ENCODE peak calls at places on chromosome 13, in four cellular contexts. R, B, F and K are unnamed samples.

GRCh38 chr13:45184693-45185092 is 16.2 kb downstream of the KCTD4 start:
- DNase-seq in R (no peak), B (no peak), F (no peak), K (no peak)

GRCh38 chr13:34321986-34322385 is 504.0 kb downstream of the RFC3 start:
- DNase-seq in R (no peak), B (no peak), F (no peak), K (no peak)

GRCh38 chr13:28440774-28441532 is 54.0 kb downstream of the FLT1 start:
- DNase-seq in R (no peak), B (no peak), F (no peak), K (no peak)

GRCh38 chr13:113142876-113143275 is 15.6 kb upstream of the PROZ start:
- DNase-seq in R (no peak), B (no peak), F (no peak), K (no peak)

GRCh38 chr13:113853518-113854237 is 10.2 kb downstream of the GAS6 start:
- DNase-seq in R (no peak), B (no peak), F (no peak), K (peak; percentile 43)

GRCh38 chr13:25920277-25920676 is 131.5 kb downstream of the SHISA2 start:
- DNase-seq in R (no peak), B (no peak), F (no peak), K (no peak)

GRCh38 chr13:99196466-99197256 is 4.0 kb upstream of the UBAC2 start:
- DNase-seq in R (no peak), B (no peak), F (no peak), K (no peak)

GRCh38 chr13:94703721-94704314 is 8.5 kb downstream of the SOX21 start:
- DNase-seq in R (peak; percentile 28), B (no peak), F (no peak), K (peak; percentile 57)

GRCh38 chr13:49546559-49546958 is 38.8 kb downstream of the RCBTB1 start:
- DNase-seq in R (no peak), B (no peak), F (no peak), K (no peak)

GRCh38 chr13:99426426-99426825 is 74.8 kb upstream of the TM9SF2 start:
- DNase-seq in R (no peak), B (no peak), F (no peak), K (no peak)

GRCh38 chr13:102721800-102722231 is 27.0 kb upstream of the METTL21C start:
- DNase-seq in R (no peak), B (no peak), F (no peak), K (no peak)

GRCh38 chr13:99347911-99348451 is 40.8 kb upstream of the GPR183 start:
- DNase-seq in R (no peak), B (no peak), F (no peak), K (peak; percentile 17)

GRCh38 chr13:29568731-29569130 is 26.8 kb downstream of the SLC7A1 start:
- DNase-seq in R (no peak), B (no peak), F (no peak), K (no peak)

GRCh38 chr13:25440081-25440480 is 68.3 kb downstream of the ATP8A2 start:
- DNase-seq in R (no peak), B (no peak), F (no peak), K (no peak)

GRCh38 chr13:94395889-94396288 is 83.6 kb downstream of the DCT start:
- DNase-seq in R (no peak), B (no peak), F (no peak), K (no peak)

GRCh38 chr13:41231786-41232185 is 31.6 kb downstream of the MTRF1 start:
- DNase-seq in R (no peak), B (peak; percentile 28), F (peak; percentile 24), K (no peak)

GRCh38 chr13:35179494-35179893 is 237.4 kb downstream of the NBEA start:
- DNase-seq in R (no peak), B (no peak), F (no peak), K (no peak)

GRCh38 chr13:92952161-92952560 is 274.4 kb upstream of the GPC6 start:
- DNase-seq in R (no peak), B (no peak), F (no peak), K (no peak)

GRCh38 chr13:78341032-78341431 is 262.3 kb downstream of the POU4F1 start:
- DNase-seq in R (no peak), B (no peak), F (no peak), K (no peak)

GRCh38 chr13:35164324-35164932 is 222.4 kb downstream of the NBEA start:
- DNase-seq in R (peak; percentile 16), B (peak; percentile 20), F (peak; percentile 40), K (no peak)

GRCh38 chr13:98206946-98207345 is 29.9 kb upstream of the RNF113B start:
- DNase-seq in R (no peak), B (no peak), F (no peak), K (no peak)

GRCh38 chr13:38577048-38577447 is 109.8 kb upstream of the FREM2 start:
- DNase-seq in R (no peak), B (peak; percentile 1), F (no peak), K (no peak)

GRCh38 chr13:109781384-109782065 is 4.9 kb downstream of the IRS2 start:
- DNase-seq in R (peak; percentile 32), B (no peak), F (no peak), K (no peak)

GRCh38 chr13:27997904-27998522 is 9.5 kb upstream of the URAD start:
- DNase-seq in R (no peak), B (peak; percentile 48), F (no peak), K (no peak)

GRCh38 chr13:113918981-113919646 is 54.8 kb downstream of the C13orf46 start:
- DNase-seq in R (no peak), B (no peak), F (no peak), K (no peak)

GRCh38 chr13:46160474-46161066 is 21.4 kb downstream of the LCP1 start:
- DNase-seq in R (peak; percentile 75), B (peak; percentile 58), F (no peak), K (no peak)

GRCh38 chr13:75258159-75258782 is 223.7 kb downstream of the TBC1D4 start:
- DNase-seq in R (peak; percentile 36), B (peak; percentile 16), F (no peak), K (no peak)

GRCh38 chr13:100694722-100695644 is 20.4 kb upstream of the TMTC4 start:
- DNase-seq in R (peak; percentile 58), B (peak; percentile 55), F (no peak), K (peak; percentile 78)

GRCh38 chr13:19601749-19602725 is 31.4 kb upstream of the MPHOSPH8 start:
- DNase-seq in R (peak; percentile 91), B (peak; percentile 58), F (no peak), K (peak; percentile 9)

GRCh38 chr13:99528547-99528946 is 27.3 kb downstream of the TM9SF2 start:
- DNase-seq in R (no peak), B (peak; percentile 17), F (no peak), K (no peak)

GRCh38 chr13:99805361-99805760 is 166.2 kb downstream of the ZIC5 start:
- DNase-seq in R (no peak), B (no peak), F (no peak), K (no peak)

GRCh38 chr13:46143239-46143701 is 38.4 kb upstream of the CPB2 start:
- DNase-seq in R (no peak), B (peak; percentile 99), F (no peak), K (no peak)

GRCh38 chr13:39215971-39216370 is 177.7 kb downstream of the NHLRC3 start:
- DNase-seq in R (no peak), B (no peak), F (no peak), K (no peak)

GRCh38 chr13:33081666-33082065 is 65.4 kb downstream of the KL start:
- DNase-seq in R (no peak), B (no peak), F (no peak), K (no peak)

GRCh38 chr13:33078268-33078667 is 62.0 kb downstream of the KL start:
- DNase-seq in R (no peak), B (no peak), F (no peak), K (no peak)

GRCh38 chr13:33083054-33083453 is 66.8 kb downstream of the KL start:
- DNase-seq in R (no peak), B (no peak), F (no peak), K (no peak)

GRCh38 chr13:33079960-33080359 is 63.7 kb downstream of the KL start:
- DNase-seq in R (no peak), B (no peak), F (no peak), K (no peak)

DNA sequence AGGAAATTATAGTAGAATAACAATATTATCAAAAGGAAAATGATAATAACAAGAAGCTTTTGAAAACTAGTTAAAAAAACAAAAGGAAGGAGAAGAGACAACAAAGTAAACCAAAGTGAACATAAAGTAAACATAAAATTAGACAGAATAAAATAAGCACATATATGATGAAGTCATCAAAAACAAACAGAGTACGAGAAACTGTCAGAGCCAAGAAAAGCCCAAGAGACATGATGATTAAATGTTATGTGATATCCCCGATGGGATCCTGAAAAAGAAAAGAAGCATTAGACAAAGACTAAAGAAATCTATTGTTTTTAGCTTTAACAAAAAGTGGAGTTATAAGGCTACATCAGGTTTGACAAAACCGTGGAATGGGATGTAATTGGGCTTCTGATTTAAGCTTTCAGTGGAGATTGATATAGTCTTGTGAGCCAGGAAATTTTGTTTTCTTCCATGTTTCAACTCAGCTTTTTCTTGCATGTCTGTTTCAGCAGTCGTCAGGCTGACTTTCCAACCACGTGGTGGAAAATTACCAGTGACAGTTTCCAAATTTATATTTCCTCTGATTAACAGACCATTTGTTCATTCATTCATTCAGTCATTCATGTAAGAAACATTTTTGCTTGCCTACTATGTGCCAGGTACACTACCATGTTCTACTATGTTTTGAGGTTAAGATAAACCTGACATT is 64.9 kb downstream of the KL start:
- DNase-seq in R (no peak), B (no peak), F (no peak), K (no peak)
- TF ChIP-seq TCF12 in R (no peak), B (no peak), F (no peak), K (no peak)

GRCh38 chr13:51246411-51247298 is 24.5 kb downstream of the FAM124A start:
- DNase-seq in R (peak; percentile 80), B (no peak), F (no peak), K (peak; percentile 41)
- TF ChIP-seq TCF12 in R (peak; percentile 20), B (no peak), F (no peak), K (no peak)

DNA sequence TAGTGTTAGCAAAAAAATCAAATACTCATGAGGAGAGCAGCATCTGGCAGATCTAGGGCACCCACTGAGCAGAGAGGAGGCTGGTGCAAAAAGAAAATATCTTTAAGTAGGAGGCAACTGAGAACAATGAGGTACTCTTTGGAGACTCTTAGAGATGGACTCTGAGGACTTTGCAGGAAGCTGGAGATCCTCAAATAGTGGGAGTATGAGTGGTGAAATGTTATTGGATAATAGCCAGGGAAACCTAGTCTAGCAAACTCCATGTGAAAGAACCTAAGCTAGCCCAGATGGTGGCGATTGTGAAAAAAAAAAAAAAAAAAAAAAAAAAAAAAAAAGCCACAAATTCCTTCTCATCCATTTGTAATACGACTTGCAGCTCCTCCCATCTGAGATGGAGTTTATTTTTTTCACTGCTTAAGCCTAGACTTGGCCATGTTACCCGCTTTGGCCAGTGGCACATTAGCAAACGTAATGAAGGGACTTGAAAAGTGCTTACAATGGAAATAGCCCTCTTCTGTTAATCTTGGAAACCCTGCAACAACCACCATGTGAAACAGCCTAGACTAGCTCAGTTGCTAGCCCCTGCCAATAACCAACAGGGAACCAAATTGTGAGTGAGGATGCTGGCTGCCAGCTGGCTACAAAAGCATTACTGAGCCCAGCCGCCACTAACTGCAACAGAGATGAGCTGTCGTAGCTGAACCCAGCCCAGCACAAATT is 476.2 kb downstream of the KLF12 start:
- DNase-seq in R (no peak), B (no peak), F (no peak), K (no peak)
- TF ChIP-seq TCF12 in R (no peak), B (no peak), F (no peak), K (no peak)

DNA sequence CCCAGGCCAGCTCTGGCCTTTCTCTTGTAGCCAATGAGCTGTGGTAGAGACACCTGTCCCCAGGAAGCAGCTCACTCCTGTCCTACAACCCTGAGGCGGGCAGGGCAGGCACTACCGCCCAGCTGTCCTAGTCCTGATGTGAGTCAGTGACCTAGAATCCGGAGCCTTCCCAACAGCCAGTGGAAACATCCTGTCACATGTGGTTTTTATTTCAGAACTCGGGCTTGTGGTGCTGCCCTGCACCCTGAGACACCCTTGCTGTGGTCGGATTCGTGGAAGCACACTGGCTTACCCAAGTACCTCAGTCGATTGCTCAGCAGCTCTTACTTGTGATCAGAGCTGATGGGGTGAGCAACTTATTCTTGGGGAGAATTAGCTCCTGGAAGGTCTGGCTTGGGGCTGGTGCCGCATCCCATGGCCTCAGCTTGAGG is 83.6 kb upstream of the ARHGEF7 start:
- DNase-seq in R (no peak), B (no peak), F (no peak), K (no peak)
- TF ChIP-seq TCF12 in R (peak; percentile 56), B (no peak), F (no peak), K (no peak)